ENCODE peak calls at places on chromosomes 12 and 14, in five cellular contexts. One of them, this sample, is unnamed. For H3K27me3 and H3K4me1, the result is how much of the 10 kb centered on the place peaks cover.

GRCh38 chr12:105740337-105740736 is 398.4 kb downstream of the NUAK1 start:
- DNase-seq in left lung: no peak
- DNase-seq in uterus: no peak
- DNase-seq in cardiac muscle cell: no peak
- DNase-seq in colonic mucosa: no peak
- DNase-seq in this sample: no peak

GRCh38 chr12:60174476-60174875 is 578.6 kb downstream of the SLC16A7 start:
- DNase-seq in left lung: no peak
- DNase-seq in uterus: no peak
- DNase-seq in cardiac muscle cell: no peak
- DNase-seq in colonic mucosa: no peak
- DNase-seq in this sample: no peak

GRCh38 chr12:76226397-76226796 is 121.8 kb downstream of the BBS10 start:
- DNase-seq in left lung: no peak
- DNase-seq in uterus: no peak
- DNase-seq in cardiac muscle cell: no peak
- DNase-seq in colonic mucosa: no peak
- DNase-seq in this sample: no peak

GRCh38 chr14:100421756-100422470 is 98.8 kb downstream of the SLC25A47 start:
- DNase-seq in left lung: no peak
- DNase-seq in uterus: no peak
- DNase-seq in cardiac muscle cell: no peak
- DNase-seq in colonic mucosa: no peak
- DNase-seq in this sample: no peak

GRCh38 chr12:111428728-111429175 is 23.0 kb downstream of the SH2B3 start:
- DNase-seq in left lung: peak
- DNase-seq in uterus: no peak
- DNase-seq in cardiac muscle cell: no peak
- DNase-seq in colonic mucosa: peak
- DNase-seq in this sample: no peak

GRCh38 chr12:108302471-108303311 is 36.4 kb downstream of the CMKLR1 start:
- DNase-seq in left lung: peak
- DNase-seq in uterus: peak
- DNase-seq in cardiac muscle cell: no peak
- DNase-seq in colonic mucosa: peak
- DNase-seq in this sample: no peak

GRCh38 chr14:68042591-68043210 is 223.1 kb downstream of the RAD51B start:
- DNase-seq in left lung: no peak
- DNase-seq in uterus: no peak
- DNase-seq in cardiac muscle cell: no peak
- DNase-seq in colonic mucosa: no peak
- DNase-seq in this sample: peak

GRCh38 chr12:17335487-17335886 is 729.5 kb upstream of the LMO3 start:
- DNase-seq in left lung: no peak
- DNase-seq in uterus: no peak
- DNase-seq in cardiac muscle cell: no peak
- DNase-seq in colonic mucosa: no peak
- DNase-seq in this sample: no peak

GRCh38 chr12:49730568-49731101 is 10.7 kb upstream of the TMBIM6 start:
- DNase-seq in left lung: no peak
- DNase-seq in uterus: no peak
- DNase-seq in cardiac muscle cell: no peak
- DNase-seq in colonic mucosa: no peak
- DNase-seq in this sample: no peak

GRCh38 chr12:50099302-50100008 is 4.4 kb upstream of the GPD1 start:
- DNase-seq in left lung: no peak
- DNase-seq in uterus: no peak
- DNase-seq in cardiac muscle cell: no peak
- DNase-seq in colonic mucosa: no peak
- DNase-seq in this sample: peak

GRCh38 chr12:104314242-104314614 is 10.7 kb downstream of the EID3 start:
- DNase-seq in left lung: no peak
- DNase-seq in uterus: no peak
- DNase-seq in cardiac muscle cell: no peak
- DNase-seq in colonic mucosa: no peak
- DNase-seq in this sample: no peak

GRCh38 chr12:58242803-58243628 is 301.6 kb downstream of the ATP23 start:
- DNase-seq in left lung: no peak
- DNase-seq in uterus: no peak
- DNase-seq in cardiac muscle cell: no peak
- DNase-seq in colonic mucosa: no peak
- DNase-seq in this sample: no peak

GRCh38 chr12:10392394-10392930 is 2.6 kb upstream of the KLRK1 start:
- DNase-seq in left lung: no peak
- DNase-seq in uterus: no peak
- DNase-seq in cardiac muscle cell: no peak
- DNase-seq in colonic mucosa: no peak
- DNase-seq in this sample: peak

GRCh38 chr12:48827026-48827425 is 8.7 kb downstream of the CACNB3 start:
- DNase-seq in left lung: no peak
- DNase-seq in uterus: no peak
- DNase-seq in cardiac muscle cell: no peak
- DNase-seq in colonic mucosa: no peak
- DNase-seq in this sample: no peak

DNA sequence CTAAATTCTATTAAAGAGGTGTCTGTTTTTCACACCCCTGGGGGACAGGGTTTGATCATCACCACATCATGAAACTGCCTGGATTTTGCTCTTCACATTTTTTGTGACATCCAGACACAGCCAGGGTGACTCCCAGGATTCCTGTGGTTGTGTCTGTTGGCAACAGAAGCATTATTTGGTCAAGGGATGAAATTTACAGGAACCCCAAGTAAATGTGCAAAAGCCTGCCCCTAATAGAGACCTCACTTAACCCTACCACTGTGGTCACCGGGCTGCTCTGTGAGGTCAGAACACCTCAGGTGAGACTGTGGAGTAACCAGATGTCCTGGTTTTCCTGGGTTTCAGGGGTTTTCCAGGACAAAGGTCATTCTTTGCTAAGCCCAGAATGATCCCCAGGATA is 103.8 kb downstream of the DAD1 start:
- DNase-seq in left lung: no peak
- DNase-seq in uterus: no peak
- DNase-seq in cardiac muscle cell: no peak
- DNase-seq in colonic mucosa: no peak
- DNase-seq in this sample: no peak
- H3K27me3 ChIP-seq in left lung: under half
- H3K27me3 ChIP-seq in uterus: under half
- H3K27me3 ChIP-seq in cardiac muscle cell: under half
- H3K27me3 ChIP-seq in colonic mucosa: under half
- H3K27me3 ChIP-seq in this sample: under half

GRCh38 chr12:124454352-124454725 is 113.1 kb downstream of the NCOR2 start:
- DNase-seq in left lung: peak
- DNase-seq in uterus: no peak
- DNase-seq in cardiac muscle cell: no peak
- DNase-seq in colonic mucosa: no peak
- DNase-seq in this sample: no peak
- H3K4me1 ChIP-seq in left lung: half or more
- H3K4me1 ChIP-seq in uterus: under half
- H3K4me1 ChIP-seq in cardiac muscle cell: under half
- H3K4me1 ChIP-seq in colonic mucosa: under half
- H3K4me1 ChIP-seq in this sample: under half

GRCh38 chr12:53171725-53172329 is 8.7 kb upstream of the ZNF740 start:
- DNase-seq in left lung: no peak
- DNase-seq in uterus: peak
- DNase-seq in cardiac muscle cell: no peak
- DNase-seq in colonic mucosa: peak
- DNase-seq in this sample: no peak

GRCh38 chr12:53170245-53170644 is 10.3 kb upstream of the ZNF740 start:
- DNase-seq in left lung: no peak
- DNase-seq in uterus: no peak
- DNase-seq in cardiac muscle cell: no peak
- DNase-seq in colonic mucosa: no peak
- DNase-seq in this sample: no peak

GRCh38 chr12:53169644-53170043 is 10.9 kb upstream of the ZNF740 start:
- DNase-seq in left lung: no peak
- DNase-seq in uterus: no peak
- DNase-seq in cardiac muscle cell: no peak
- DNase-seq in colonic mucosa: no peak
- DNase-seq in this sample: no peak

GRCh38 chr12:53172352-53172751 is 8.2 kb upstream of the ZNF740 start:
- DNase-seq in left lung: no peak
- DNase-seq in uterus: peak
- DNase-seq in cardiac muscle cell: no peak
- DNase-seq in colonic mucosa: peak
- DNase-seq in this sample: no peak

DNA sequence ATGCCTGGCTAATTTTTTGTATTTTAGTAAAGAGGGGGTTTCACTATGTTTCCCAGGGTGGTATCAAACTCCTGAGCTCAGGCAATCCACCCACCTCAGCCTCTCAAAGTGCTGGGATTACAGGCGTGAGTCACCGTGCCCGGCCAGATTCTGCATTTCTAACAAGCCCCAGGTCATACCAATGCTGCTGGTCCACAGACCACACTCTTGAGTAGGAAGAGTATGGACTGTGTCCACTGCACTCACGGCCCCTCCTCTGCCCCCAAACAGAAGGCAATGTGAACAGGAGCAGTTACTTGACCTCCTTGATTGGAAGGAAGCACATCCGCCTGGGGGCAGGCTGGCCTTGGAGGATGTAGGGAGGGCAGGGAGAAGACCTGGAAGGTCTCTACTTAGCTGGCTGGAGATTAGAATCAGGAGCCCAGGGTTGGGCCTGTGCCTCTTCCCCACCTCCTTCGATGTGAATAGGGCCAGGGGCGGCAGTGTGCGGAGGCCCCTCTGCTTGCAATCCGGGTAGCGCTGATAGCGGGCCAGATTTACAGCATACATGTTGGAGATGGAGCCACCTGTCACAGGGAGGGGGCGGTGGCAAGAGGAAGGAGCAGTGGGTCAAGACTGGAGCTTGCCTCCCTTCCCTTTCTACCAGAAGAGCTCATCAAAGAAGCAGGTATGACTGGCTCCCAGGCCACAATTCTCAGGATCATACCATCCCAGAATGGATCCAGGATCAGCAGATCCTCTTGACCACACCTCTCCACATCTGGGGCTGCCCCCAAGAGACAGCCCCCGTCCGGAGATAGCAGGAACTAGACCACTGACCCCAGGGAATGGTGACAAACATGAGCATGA is 9.4 kb upstream of the ZNF740 start:
- DNase-seq in left lung: no peak
- DNase-seq in uterus: no peak
- DNase-seq in cardiac muscle cell: no peak
- DNase-seq in colonic mucosa: no peak
- DNase-seq in this sample: no peak
- H3K27me3 ChIP-seq in left lung: under half
- H3K27me3 ChIP-seq in uterus: under half
- H3K27me3 ChIP-seq in cardiac muscle cell: under half
- H3K27me3 ChIP-seq in colonic mucosa: under half
- H3K27me3 ChIP-seq in this sample: under half

DNA sequence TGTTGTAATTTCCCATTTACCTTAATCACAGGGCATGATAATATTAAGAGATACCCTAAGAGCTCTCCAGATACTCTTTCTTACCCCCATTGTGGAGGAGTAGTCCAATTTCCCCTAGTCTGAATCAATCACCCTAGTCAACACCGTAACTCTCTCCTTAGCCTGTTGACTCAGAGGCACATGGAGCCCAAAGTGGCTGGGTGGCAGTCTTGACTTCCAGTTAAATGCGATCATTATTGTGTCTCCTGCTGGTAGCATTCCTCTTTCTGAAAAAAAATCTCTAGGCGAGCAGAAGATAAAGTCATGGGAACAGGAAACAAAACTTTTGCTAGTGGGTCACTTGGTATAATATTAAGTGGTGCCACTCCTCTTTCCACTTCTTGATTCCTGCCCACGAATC is 46.4 kb downstream of the EMP1 start:
- DNase-seq in left lung: no peak
- DNase-seq in uterus: no peak
- DNase-seq in cardiac muscle cell: no peak
- DNase-seq in colonic mucosa: no peak
- DNase-seq in this sample: no peak
- H3K4me1 ChIP-seq in left lung: under half
- H3K4me1 ChIP-seq in uterus: under half
- H3K4me1 ChIP-seq in cardiac muscle cell: under half
- H3K4me1 ChIP-seq in colonic mucosa: under half
- H3K4me1 ChIP-seq in this sample: under half

GRCh38 chr12:131460516-131460915 is 250.4 kb upstream of the SFSWAP start:
- DNase-seq in left lung: no peak
- DNase-seq in uterus: no peak
- DNase-seq in cardiac muscle cell: no peak
- DNase-seq in colonic mucosa: no peak
- DNase-seq in this sample: no peak

GRCh38 chr12:131458048-131458374 is 252.9 kb upstream of the SFSWAP start:
- DNase-seq in left lung: no peak
- DNase-seq in uterus: no peak
- DNase-seq in cardiac muscle cell: no peak
- DNase-seq in colonic mucosa: no peak
- DNase-seq in this sample: no peak

GRCh38 chr12:131461096-131461495 is 249.8 kb upstream of the SFSWAP start:
- DNase-seq in left lung: peak
- DNase-seq in uterus: no peak
- DNase-seq in cardiac muscle cell: no peak
- DNase-seq in colonic mucosa: no peak
- DNase-seq in this sample: no peak

GRCh38 chr12:131458931-131459575 is 251.8 kb upstream of the SFSWAP start:
- DNase-seq in left lung: peak
- DNase-seq in uterus: no peak
- DNase-seq in cardiac muscle cell: no peak
- DNase-seq in colonic mucosa: no peak
- DNase-seq in this sample: no peak

DNA sequence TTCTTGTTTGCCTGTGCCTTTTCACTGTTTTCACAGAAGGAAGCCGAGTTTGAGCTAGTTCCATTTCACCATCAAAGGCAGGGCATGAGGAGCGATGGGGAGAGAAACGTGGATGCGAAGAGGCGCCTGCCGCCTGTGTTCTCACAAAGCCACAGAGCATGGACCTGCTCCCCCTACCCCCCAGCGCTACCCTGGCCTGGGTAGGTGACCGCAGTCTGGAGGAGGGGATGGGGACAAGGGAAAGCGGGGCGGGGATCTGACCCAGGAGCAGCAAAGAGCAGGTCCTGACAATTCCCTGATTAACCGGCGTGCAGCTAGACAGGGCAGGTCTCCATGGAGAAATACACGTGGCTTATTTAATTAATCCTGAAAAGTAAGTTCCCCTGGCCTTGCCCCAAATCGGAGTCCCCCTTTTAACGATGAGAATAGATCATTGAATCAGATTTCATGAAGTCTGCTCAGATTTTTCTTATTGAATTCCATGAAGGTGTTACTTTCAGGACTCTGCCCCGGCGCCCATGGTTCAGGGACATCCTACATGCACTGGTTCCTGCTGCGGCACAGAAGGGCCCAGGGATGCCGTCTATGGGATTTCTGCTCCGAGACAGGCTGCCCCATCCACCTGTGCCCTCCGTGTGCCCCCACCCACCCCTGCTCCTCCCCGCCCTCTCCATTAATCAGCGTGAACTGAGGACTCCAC is 251.1 kb upstream of the SFSWAP start:
- DNase-seq in left lung: peak
- DNase-seq in uterus: no peak
- DNase-seq in cardiac muscle cell: no peak
- DNase-seq in colonic mucosa: no peak
- DNase-seq in this sample: no peak
- H3K27me3 ChIP-seq in left lung: half or more
- H3K27me3 ChIP-seq in uterus: under half
- H3K27me3 ChIP-seq in cardiac muscle cell: under half
- H3K27me3 ChIP-seq in colonic mucosa: under half
- H3K27me3 ChIP-seq in this sample: under half

GRCh38 chr12:33431648-33432047 is 8.0 kb downstream of the SYT10 start:
- DNase-seq in left lung: no peak
- DNase-seq in uterus: no peak
- DNase-seq in cardiac muscle cell: no peak
- DNase-seq in colonic mucosa: no peak
- DNase-seq in this sample: no peak
- H3K4me1 ChIP-seq in left lung: under half
- H3K4me1 ChIP-seq in uterus: under half
- H3K4me1 ChIP-seq in cardiac muscle cell: under half
- H3K4me1 ChIP-seq in colonic mucosa: under half
- H3K4me1 ChIP-seq in this sample: under half

GRCh38 chr12:132210223-132211055 is 66.2 kb downstream of the NOC4L start:
- DNase-seq in left lung: peak
- DNase-seq in uterus: no peak
- DNase-seq in cardiac muscle cell: no peak
- DNase-seq in colonic mucosa: no peak
- DNase-seq in this sample: no peak
- H3K27me3 ChIP-seq in left lung: under half
- H3K27me3 ChIP-seq in uterus: under half
- H3K27me3 ChIP-seq in cardiac muscle cell: under half
- H3K27me3 ChIP-seq in colonic mucosa: under half
- H3K27me3 ChIP-seq in this sample: under half